ENCODE peak calls at places on chromosomes 7 and 10, in five cellular contexts. One of them, this sample, is unnamed.

GRCh38 chr10:104309980-104310978 is 28.0 kb downstream of the ITPRIP start:
- DNase-seq in stimulated activated naive CD8-positive, alpha-beta T cell treated with anti-CD3 and anti-CD28 coated beads, Interleukin-15, amount 100 ng/mL, for 72 hours: no peak
- DNase-seq in ELF-1: no peak
- DNase-seq in psoas muscle: peak; percentile 91
- DNase-seq in effector memory CD8-positive, alpha-beta T cell: no peak
- DNase-seq in this sample: no peak

GRCh38 chr10:28248092-28248491 is 54.8 kb downstream of the MPP7 start:
- DNase-seq in stimulated activated naive CD8-positive, alpha-beta T cell treated with anti-CD3 and anti-CD28 coated beads, Interleukin-15, amount 100 ng/mL, for 72 hours: no peak
- DNase-seq in effector memory CD8-positive, alpha-beta T cell: no peak
- DNase-seq in ELF-1: no peak
- DNase-seq in psoas muscle: no peak
- DNase-seq in this sample: no peak

GRCh38 chr7:46091071-46091470 is 170.0 kb upstream of the IGFBP3 start:
- DNase-seq in psoas muscle: no peak
- DNase-seq in effector memory CD8-positive, alpha-beta T cell: no peak
- DNase-seq in stimulated activated naive CD8-positive, alpha-beta T cell treated with anti-CD3 and anti-CD28 coated beads, Interleukin-15, amount 100 ng/mL, for 72 hours: no peak
- DNase-seq in ELF-1: no peak
- DNase-seq in this sample: no peak

GRCh38 chr7:17234398-17235021 is 63.9 kb upstream of the AHR start:
- DNase-seq in psoas muscle: no peak
- DNase-seq in stimulated activated naive CD8-positive, alpha-beta T cell treated with anti-CD3 and anti-CD28 coated beads, Interleukin-15, amount 100 ng/mL, for 72 hours: peak; percentile 76
- DNase-seq in effector memory CD8-positive, alpha-beta T cell: peak; percentile 60
- DNase-seq in ELF-1: no peak
- DNase-seq in this sample: no peak

GRCh38 chr10:48634198-48634983 is 29.5 kb upstream of the ARHGAP22 start:
- DNase-seq in psoas muscle: peak; percentile 70
- DNase-seq in stimulated activated naive CD8-positive, alpha-beta T cell treated with anti-CD3 and anti-CD28 coated beads, Interleukin-15, amount 100 ng/mL, for 72 hours: peak; percentile 54
- DNase-seq in ELF-1: no peak
- DNase-seq in effector memory CD8-positive, alpha-beta T cell: no peak
- DNase-seq in this sample: no peak

GRCh38 chr7:39622609-39623311 is 612 bp upstream of the RALA start:
- DNase-seq in stimulated activated naive CD8-positive, alpha-beta T cell treated with anti-CD3 and anti-CD28 coated beads, Interleukin-15, amount 100 ng/mL, for 72 hours: no peak
- DNase-seq in effector memory CD8-positive, alpha-beta T cell: no peak
- DNase-seq in ELF-1: no peak
- DNase-seq in psoas muscle: no peak
- DNase-seq in this sample: no peak

GRCh38 chr7:116159711-116160110 is 50.6 kb upstream of the TES start:
- DNase-seq in psoas muscle: no peak
- DNase-seq in effector memory CD8-positive, alpha-beta T cell: no peak
- DNase-seq in ELF-1: no peak
- DNase-seq in stimulated activated naive CD8-positive, alpha-beta T cell treated with anti-CD3 and anti-CD28 coated beads, Interleukin-15, amount 100 ng/mL, for 72 hours: no peak
- DNase-seq in this sample: no peak

GRCh38 chr10:133025558-133026090 is 62.1 kb upstream of the ADGRA1 start:
- DNase-seq in psoas muscle: no peak
- DNase-seq in stimulated activated naive CD8-positive, alpha-beta T cell treated with anti-CD3 and anti-CD28 coated beads, Interleukin-15, amount 100 ng/mL, for 72 hours: no peak
- DNase-seq in effector memory CD8-positive, alpha-beta T cell: no peak
- DNase-seq in ELF-1: no peak
- DNase-seq in this sample: no peak

GRCh38 chr7:157046681-157047080 is 36.2 kb upstream of the MNX1 start:
- DNase-seq in stimulated activated naive CD8-positive, alpha-beta T cell treated with anti-CD3 and anti-CD28 coated beads, Interleukin-15, amount 100 ng/mL, for 72 hours: no peak
- DNase-seq in ELF-1: no peak
- DNase-seq in psoas muscle: no peak
- DNase-seq in effector memory CD8-positive, alpha-beta T cell: no peak
- DNase-seq in this sample: no peak

GRCh38 chr7:46908770-46909169 is 673.1 kb downstream of the TNS3 start:
- DNase-seq in ELF-1: no peak
- DNase-seq in stimulated activated naive CD8-positive, alpha-beta T cell treated with anti-CD3 and anti-CD28 coated beads, Interleukin-15, amount 100 ng/mL, for 72 hours: no peak
- DNase-seq in effector memory CD8-positive, alpha-beta T cell: no peak
- DNase-seq in psoas muscle: no peak
- DNase-seq in this sample: no peak

GRCh38 chr10:13613519-13613918 is 26.8 kb downstream of the PRPF18 start:
- DNase-seq in effector memory CD8-positive, alpha-beta T cell: no peak
- DNase-seq in psoas muscle: no peak
- DNase-seq in ELF-1: no peak
- DNase-seq in stimulated activated naive CD8-positive, alpha-beta T cell treated with anti-CD3 and anti-CD28 coated beads, Interleukin-15, amount 100 ng/mL, for 72 hours: no peak
- DNase-seq in this sample: peak; percentile 68

GRCh38 chr10:112895292-112895691 is 54.8 kb upstream of the TCF7L2 start:
- DNase-seq in stimulated activated naive CD8-positive, alpha-beta T cell treated with anti-CD3 and anti-CD28 coated beads, Interleukin-15, amount 100 ng/mL, for 72 hours: no peak
- DNase-seq in effector memory CD8-positive, alpha-beta T cell: no peak
- DNase-seq in psoas muscle: no peak
- DNase-seq in ELF-1: no peak
- DNase-seq in this sample: no peak

GRCh38 chr10:557792-558328 is 131.6 kb downstream of the DIP2C start:
- DNase-seq in psoas muscle: no peak
- DNase-seq in ELF-1: no peak
- DNase-seq in stimulated activated naive CD8-positive, alpha-beta T cell treated with anti-CD3 and anti-CD28 coated beads, Interleukin-15, amount 100 ng/mL, for 72 hours: no peak
- DNase-seq in effector memory CD8-positive, alpha-beta T cell: no peak
- DNase-seq in this sample: no peak

GRCh38 chr7:134639683-134640279 is 6.9 kb upstream of the BPGM start:
- DNase-seq in psoas muscle: no peak
- DNase-seq in stimulated activated naive CD8-positive, alpha-beta T cell treated with anti-CD3 and anti-CD28 coated beads, Interleukin-15, amount 100 ng/mL, for 72 hours: no peak
- DNase-seq in ELF-1: no peak
- DNase-seq in effector memory CD8-positive, alpha-beta T cell: no peak
- DNase-seq in this sample: no peak

GRCh38 chr10:103919648-103920025 is 1.7 kb upstream of the STN1 start:
- DNase-seq in psoas muscle: no peak
- DNase-seq in ELF-1: no peak
- DNase-seq in stimulated activated naive CD8-positive, alpha-beta T cell treated with anti-CD3 and anti-CD28 coated beads, Interleukin-15, amount 100 ng/mL, for 72 hours: no peak
- DNase-seq in effector memory CD8-positive, alpha-beta T cell: no peak
- DNase-seq in this sample: no peak

GRCh38 chr7:47782022-47782421 is 166.2 kb downstream of the PKD1L1 start:
- DNase-seq in ELF-1: no peak
- DNase-seq in effector memory CD8-positive, alpha-beta T cell: no peak
- DNase-seq in psoas muscle: no peak
- DNase-seq in stimulated activated naive CD8-positive, alpha-beta T cell treated with anti-CD3 and anti-CD28 coated beads, Interleukin-15, amount 100 ng/mL, for 72 hours: no peak
- DNase-seq in this sample: no peak

GRCh38 chr10:13915710-13916109 is 328.9 kb downstream of the PRPF18 start:
- DNase-seq in ELF-1: peak; percentile 40
- DNase-seq in stimulated activated naive CD8-positive, alpha-beta T cell treated with anti-CD3 and anti-CD28 coated beads, Interleukin-15, amount 100 ng/mL, for 72 hours: no peak
- DNase-seq in effector memory CD8-positive, alpha-beta T cell: no peak
- DNase-seq in psoas muscle: no peak
- DNase-seq in this sample: peak; percentile 51

GRCh38 chr7:107890962-107891618 is at the start of gene DLD:
- DNase-seq in effector memory CD8-positive, alpha-beta T cell: peak; percentile 93
- DNase-seq in stimulated activated naive CD8-positive, alpha-beta T cell treated with anti-CD3 and anti-CD28 coated beads, Interleukin-15, amount 100 ng/mL, for 72 hours: peak; percentile 93
- DNase-seq in ELF-1: peak; percentile 95
- DNase-seq in psoas muscle: peak; percentile 97
- DNase-seq in this sample: peak; percentile 96

GRCh38 chr10:30701471-30702173 is 72.1 kb upstream of the LYZL2 start:
- DNase-seq in effector memory CD8-positive, alpha-beta T cell: peak; percentile 61
- DNase-seq in stimulated activated naive CD8-positive, alpha-beta T cell treated with anti-CD3 and anti-CD28 coated beads, Interleukin-15, amount 100 ng/mL, for 72 hours: peak; percentile 95
- DNase-seq in psoas muscle: no peak
- DNase-seq in ELF-1: no peak
- DNase-seq in this sample: no peak

GRCh38 chr7:132400667-132401142 is 175.6 kb downstream of the PLXNA4 start:
- DNase-seq in stimulated activated naive CD8-positive, alpha-beta T cell treated with anti-CD3 and anti-CD28 coated beads, Interleukin-15, amount 100 ng/mL, for 72 hours: no peak
- DNase-seq in psoas muscle: peak; percentile 70
- DNase-seq in ELF-1: no peak
- DNase-seq in effector memory CD8-positive, alpha-beta T cell: no peak
- DNase-seq in this sample: no peak

GRCh38 chr10:90560331-90560730 is 297.5 kb downstream of the HTR7 start:
- DNase-seq in stimulated activated naive CD8-positive, alpha-beta T cell treated with anti-CD3 and anti-CD28 coated beads, Interleukin-15, amount 100 ng/mL, for 72 hours: no peak
- DNase-seq in ELF-1: no peak
- DNase-seq in effector memory CD8-positive, alpha-beta T cell: no peak
- DNase-seq in psoas muscle: no peak
- DNase-seq in this sample: no peak

GRCh38 chr10:82564353-82565218 is 689.6 kb downstream of the NRG3 start:
- DNase-seq in stimulated activated naive CD8-positive, alpha-beta T cell treated with anti-CD3 and anti-CD28 coated beads, Interleukin-15, amount 100 ng/mL, for 72 hours: no peak
- DNase-seq in ELF-1: no peak
- DNase-seq in effector memory CD8-positive, alpha-beta T cell: no peak
- DNase-seq in psoas muscle: no peak
- DNase-seq in this sample: no peak

GRCh38 chr7:101201695-101202602 is 1.1 kb upstream of the MOGAT3 start:
- DNase-seq in ELF-1: peak; percentile 41
- DNase-seq in effector memory CD8-positive, alpha-beta T cell: no peak
- DNase-seq in psoas muscle: no peak
- DNase-seq in stimulated activated naive CD8-positive, alpha-beta T cell treated with anti-CD3 and anti-CD28 coated beads, Interleukin-15, amount 100 ng/mL, for 72 hours: no peak
- DNase-seq in this sample: peak; percentile 40

GRCh38 chr7:30925117-30925516 is 13.5 kb downstream of the AQP1 start:
- DNase-seq in psoas muscle: peak; percentile 30
- DNase-seq in stimulated activated naive CD8-positive, alpha-beta T cell treated with anti-CD3 and anti-CD28 coated beads, Interleukin-15, amount 100 ng/mL, for 72 hours: peak; percentile 1
- DNase-seq in ELF-1: no peak
- DNase-seq in effector memory CD8-positive, alpha-beta T cell: no peak
- DNase-seq in this sample: no peak

GRCh38 chr10:6565588-6565987 is 14.5 kb downstream of the PRKCQ start:
- DNase-seq in psoas muscle: no peak
- DNase-seq in ELF-1: no peak
- DNase-seq in stimulated activated naive CD8-positive, alpha-beta T cell treated with anti-CD3 and anti-CD28 coated beads, Interleukin-15, amount 100 ng/mL, for 72 hours: no peak
- DNase-seq in effector memory CD8-positive, alpha-beta T cell: no peak
- DNase-seq in this sample: no peak

GRCh38 chr7:94324380-94325120 is 70.1 kb upstream of the COL1A2 start:
- DNase-seq in effector memory CD8-positive, alpha-beta T cell: no peak
- DNase-seq in ELF-1: no peak
- DNase-seq in stimulated activated naive CD8-positive, alpha-beta T cell treated with anti-CD3 and anti-CD28 coated beads, Interleukin-15, amount 100 ng/mL, for 72 hours: no peak
- DNase-seq in psoas muscle: no peak
- DNase-seq in this sample: no peak

GRCh38 chr7:36191292-36191920 is 38.4 kb downstream of the EEPD1 start:
- DNase-seq in ELF-1: no peak
- DNase-seq in psoas muscle: no peak
- DNase-seq in effector memory CD8-positive, alpha-beta T cell: no peak
- DNase-seq in stimulated activated naive CD8-positive, alpha-beta T cell treated with anti-CD3 and anti-CD28 coated beads, Interleukin-15, amount 100 ng/mL, for 72 hours: no peak
- DNase-seq in this sample: no peak

GRCh38 chr10:31947144-31947926 is 18.7 kb upstream of the ARHGAP12 start:
- DNase-seq in stimulated activated naive CD8-positive, alpha-beta T cell treated with anti-CD3 and anti-CD28 coated beads, Interleukin-15, amount 100 ng/mL, for 72 hours: no peak
- DNase-seq in ELF-1: no peak
- DNase-seq in effector memory CD8-positive, alpha-beta T cell: no peak
- DNase-seq in psoas muscle: no peak
- DNase-seq in this sample: no peak

GRCh38 chr10:6173203-6173602 is 29.5 kb upstream of the PFKFB3 start:
- DNase-seq in psoas muscle: no peak
- DNase-seq in effector memory CD8-positive, alpha-beta T cell: peak; percentile 44
- DNase-seq in ELF-1: peak; percentile 55
- DNase-seq in stimulated activated naive CD8-positive, alpha-beta T cell treated with anti-CD3 and anti-CD28 coated beads, Interleukin-15, amount 100 ng/mL, for 72 hours: peak; percentile 67
- DNase-seq in this sample: peak; percentile 56

GRCh38 chr10:71191459-71192113 is 20.8 kb upstream of the UNC5B start:
- DNase-seq in psoas muscle: no peak
- DNase-seq in stimulated activated naive CD8-positive, alpha-beta T cell treated with anti-CD3 and anti-CD28 coated beads, Interleukin-15, amount 100 ng/mL, for 72 hours: no peak
- DNase-seq in effector memory CD8-positive, alpha-beta T cell: no peak
- DNase-seq in ELF-1: peak; percentile 49
- DNase-seq in this sample: peak; percentile 63

GRCh38 chr10:27746364-27747095 is 911 bp upstream of the MKX start:
- DNase-seq in stimulated activated naive CD8-positive, alpha-beta T cell treated with anti-CD3 and anti-CD28 coated beads, Interleukin-15, amount 100 ng/mL, for 72 hours: peak; percentile 54
- DNase-seq in psoas muscle: no peak
- DNase-seq in ELF-1: no peak
- DNase-seq in effector memory CD8-positive, alpha-beta T cell: no peak
- DNase-seq in this sample: peak; percentile 32

GRCh38 chr10:90884414-90884813 is 12.6 kb downstream of the RPP30 start:
- DNase-seq in stimulated activated naive CD8-positive, alpha-beta T cell treated with anti-CD3 and anti-CD28 coated beads, Interleukin-15, amount 100 ng/mL, for 72 hours: no peak
- DNase-seq in ELF-1: no peak
- DNase-seq in psoas muscle: no peak
- DNase-seq in effector memory CD8-positive, alpha-beta T cell: no peak
- DNase-seq in this sample: no peak

GRCh38 chr7:137169282-137169698 is 174.2 kb downstream of the PTN start:
- DNase-seq in effector memory CD8-positive, alpha-beta T cell: no peak
- DNase-seq in ELF-1: peak; percentile 88
- DNase-seq in stimulated activated naive CD8-positive, alpha-beta T cell treated with anti-CD3 and anti-CD28 coated beads, Interleukin-15, amount 100 ng/mL, for 72 hours: no peak
- DNase-seq in psoas muscle: peak; percentile 45
- DNase-seq in this sample: peak; percentile 82

GRCh38 chr10:99329238-99329890 is at the start of gene CNNM1:
- DNase-seq in stimulated activated naive CD8-positive, alpha-beta T cell treated with anti-CD3 and anti-CD28 coated beads, Interleukin-15, amount 100 ng/mL, for 72 hours: peak; percentile 16
- DNase-seq in effector memory CD8-positive, alpha-beta T cell: no peak
- DNase-seq in ELF-1: peak; percentile 63
- DNase-seq in psoas muscle: peak; percentile 54
- DNase-seq in this sample: peak; percentile 66

GRCh38 chr7:71752171-71752935 is 620.4 kb downstream of the GALNT17 start:
- DNase-seq in stimulated activated naive CD8-positive, alpha-beta T cell treated with anti-CD3 and anti-CD28 coated beads, Interleukin-15, amount 100 ng/mL, for 72 hours: peak; percentile 41
- DNase-seq in effector memory CD8-positive, alpha-beta T cell: no peak
- DNase-seq in psoas muscle: no peak
- DNase-seq in ELF-1: peak; percentile 90
- DNase-seq in this sample: peak; percentile 88

GRCh38 chr10:124612611-124613498 is 131.3 kb downstream of the FAM53B start:
- DNase-seq in stimulated activated naive CD8-positive, alpha-beta T cell treated with anti-CD3 and anti-CD28 coated beads, Interleukin-15, amount 100 ng/mL, for 72 hours: no peak
- DNase-seq in ELF-1: peak; percentile 68
- DNase-seq in psoas muscle: peak; percentile 75
- DNase-seq in effector memory CD8-positive, alpha-beta T cell: no peak
- DNase-seq in this sample: peak; percentile 83

GRCh38 chr10:78830062-78830974 is 238.4 kb upstream of the ZMIZ1 start:
- DNase-seq in effector memory CD8-positive, alpha-beta T cell: no peak
- DNase-seq in psoas muscle: no peak
- DNase-seq in ELF-1: no peak
- DNase-seq in stimulated activated naive CD8-positive, alpha-beta T cell treated with anti-CD3 and anti-CD28 coated beads, Interleukin-15, amount 100 ng/mL, for 72 hours: no peak
- DNase-seq in this sample: no peak

This sample was measured in neural progenitor cell.